ENCODE peak calls at places on chromosomes 16 and 17, in five cellular contexts. One of them, this sample, is unnamed.

GRCh38 chr17:28367641-28368305 is 2.3 kb downstream of the VTN start:
- DNase-seq in HEK293T: no peak
- DNase-seq in suprapubic skin: no peak
- DNase-seq in GM13976: no peak
- DNase-seq in NB4: no peak
- DNase-seq in this sample: no peak

GRCh38 chr17:59845595-59846390 is 47.0 kb downstream of the TUBD1 start:
- DNase-seq in HEK293T: no peak
- DNase-seq in suprapubic skin: no peak
- DNase-seq in GM13976: no peak
- DNase-seq in NB4: peak
- DNase-seq in this sample: peak

GRCh38 chr16:75203106-75203505 is 3.9 kb downstream of the CTRB2 start:
- DNase-seq in HEK293T: no peak
- DNase-seq in suprapubic skin: peak
- DNase-seq in GM13976: no peak
- DNase-seq in NB4: no peak
- DNase-seq in this sample: no peak

GRCh38 chr17:16980813-16981731 is 9.2 kb upstream of the TNFRSF13B start:
- DNase-seq in HEK293T: no peak
- DNase-seq in suprapubic skin: peak
- DNase-seq in GM13976: peak
- DNase-seq in NB4: peak
- DNase-seq in this sample: no peak

GRCh38 chr17:34487616-34488015 is 91.8 kb upstream of the TMEM132E start:
- DNase-seq in HEK293T: no peak
- DNase-seq in suprapubic skin: no peak
- DNase-seq in GM13976: no peak
- DNase-seq in NB4: no peak
- DNase-seq in this sample: no peak

GRCh38 chr16:89842471-89843408 is 14.5 kb downstream of the SPIRE2 start:
- DNase-seq in HEK293T: no peak
- DNase-seq in suprapubic skin: no peak
- DNase-seq in GM13976: no peak
- DNase-seq in NB4: peak
- DNase-seq in this sample: no peak

GRCh38 chr17:30555942-30556341 is 78.7 kb downstream of the GOSR1 start:
- DNase-seq in HEK293T: no peak
- DNase-seq in suprapubic skin: no peak
- DNase-seq in GM13976: no peak
- DNase-seq in NB4: no peak
- DNase-seq in this sample: no peak

GRCh38 chr17:36544049-36544319 is 735 bp upstream of the GGNBP2 start:
- DNase-seq in HEK293T: peak
- DNase-seq in suprapubic skin: no peak
- DNase-seq in GM13976: peak
- DNase-seq in NB4: peak
- DNase-seq in this sample: no peak

GRCh38 chr17:56897646-56898424 is 16.0 kb downstream of the TRIM25 start:
- DNase-seq in HEK293T: no peak
- DNase-seq in suprapubic skin: peak
- DNase-seq in GM13976: no peak
- DNase-seq in NB4: no peak
- DNase-seq in this sample: no peak

GRCh38 chr17:58310511-58311428 is 17.8 kb downstream of the TSPOAP1 start:
- DNase-seq in HEK293T: no peak
- DNase-seq in suprapubic skin: no peak
- DNase-seq in GM13976: peak
- DNase-seq in NB4: no peak
- DNase-seq in this sample: no peak

GRCh38 chr17:43905985-43906852 is 1.1 kb downstream of the MPP2 start:
- DNase-seq in HEK293T: peak
- DNase-seq in suprapubic skin: peak
- DNase-seq in GM13976: no peak
- DNase-seq in NB4: peak
- DNase-seq in this sample: peak

GRCh38 chr16:1331712-1332617 is 1.5 kb upstream of the BAIAP3 start:
- DNase-seq in HEK293T: no peak
- DNase-seq in suprapubic skin: peak
- DNase-seq in GM13976: peak
- DNase-seq in NB4: peak
- DNase-seq in this sample: peak

GRCh38 chr17:13001991-13002615 is 15.7 kb downstream of the ELAC2 start:
- DNase-seq in HEK293T: no peak
- DNase-seq in suprapubic skin: no peak
- DNase-seq in GM13976: peak
- DNase-seq in NB4: no peak
- DNase-seq in this sample: no peak